ENCODE peak calls at places on chromosomes 3 and 15, in nine cellular contexts. One of them, this sample, is unnamed.

GRCh38 chr3:128226794-128227399 is 73.6 kb downstream of the EEFSEC start:
- DNase-seq in GM12878: no peak
- DNase-seq in transverse colon: no peak
- DNase-seq in sigmoid colon: no peak
- DNase-seq in stomach: no peak
- DNase-seq in endothelial cell of umbilical vein: peak
- DNase-seq in spleen: no peak
- DNase-seq in prostate gland: no peak
- DNase-seq in esophagus muscularis mucosa: no peak
- DNase-seq in this sample: no peak

GRCh38 chr15:37059051-37059450 is 41.3 kb downstream of the MEIS2 start:
- DNase-seq in GM12878: no peak
- DNase-seq in transverse colon: no peak
- DNase-seq in sigmoid colon: no peak
- DNase-seq in stomach: no peak
- DNase-seq in endothelial cell of umbilical vein: peak
- DNase-seq in spleen: no peak
- DNase-seq in prostate gland: no peak
- DNase-seq in esophagus muscularis mucosa: no peak
- DNase-seq in this sample: no peak

GRCh38 chr3:195148553-195148952 is 122.4 kb downstream of the XXYLT1 start:
- DNase-seq in GM12878: no peak
- DNase-seq in transverse colon: no peak
- DNase-seq in sigmoid colon: no peak
- DNase-seq in stomach: no peak
- DNase-seq in endothelial cell of umbilical vein: peak
- DNase-seq in spleen: no peak
- DNase-seq in prostate gland: no peak
- DNase-seq in esophagus muscularis mucosa: no peak
- DNase-seq in this sample: no peak

GRCh38 chr3:31382856-31383255 is 149.9 kb upstream of the STT3B start:
- DNase-seq in GM12878: no peak
- DNase-seq in transverse colon: no peak
- DNase-seq in sigmoid colon: no peak
- DNase-seq in stomach: no peak
- DNase-seq in endothelial cell of umbilical vein: no peak
- DNase-seq in spleen: no peak
- DNase-seq in prostate gland: no peak
- DNase-seq in esophagus muscularis mucosa: no peak
- DNase-seq in this sample: no peak

GRCh38 chr3:170614214-170614966 is 28.5 kb upstream of the SLC7A14 start:
- DNase-seq in GM12878: no peak
- DNase-seq in transverse colon: no peak
- DNase-seq in sigmoid colon: no peak
- DNase-seq in stomach: no peak
- DNase-seq in endothelial cell of umbilical vein: peak
- DNase-seq in spleen: no peak
- DNase-seq in prostate gland: no peak
- DNase-seq in esophagus muscularis mucosa: no peak
- DNase-seq in this sample: no peak

GRCh38 chr3:53056442-53056841 is 10.6 kb upstream of the SFMBT1 start:
- DNase-seq in GM12878: no peak
- DNase-seq in transverse colon: no peak
- DNase-seq in sigmoid colon: peak
- DNase-seq in stomach: peak
- DNase-seq in endothelial cell of umbilical vein: no peak
- DNase-seq in spleen: no peak
- DNase-seq in prostate gland: no peak
- DNase-seq in esophagus muscularis mucosa: no peak
- DNase-seq in this sample: no peak

GRCh38 chr15:88684345-88684744 is 45.5 kb downstream of the ISG20 start:
- DNase-seq in GM12878: no peak
- DNase-seq in transverse colon: no peak
- DNase-seq in sigmoid colon: no peak
- DNase-seq in stomach: no peak
- DNase-seq in endothelial cell of umbilical vein: no peak
- DNase-seq in spleen: no peak
- DNase-seq in prostate gland: no peak
- DNase-seq in esophagus muscularis mucosa: peak
- DNase-seq in this sample: no peak

GRCh38 chr3:181610973-181611265 is 100.8 kb upstream of the SOX2 start:
- DNase-seq in GM12878: no peak
- DNase-seq in transverse colon: no peak
- DNase-seq in sigmoid colon: no peak
- DNase-seq in stomach: no peak
- DNase-seq in endothelial cell of umbilical vein: peak
- DNase-seq in spleen: no peak
- DNase-seq in prostate gland: no peak
- DNase-seq in esophagus muscularis mucosa: no peak
- DNase-seq in this sample: no peak

GRCh38 chr3:86801921-86802320 is 189.0 kb downstream of the VGLL3 start:
- DNase-seq in GM12878: no peak
- DNase-seq in transverse colon: no peak
- DNase-seq in sigmoid colon: no peak
- DNase-seq in stomach: no peak
- DNase-seq in endothelial cell of umbilical vein: no peak
- DNase-seq in spleen: no peak
- DNase-seq in prostate gland: no peak
- DNase-seq in esophagus muscularis mucosa: no peak
- DNase-seq in this sample: no peak

GRCh38 chr3:133644768-133645167 is 17.0 kb downstream of the TOPBP1 start:
- DNase-seq in GM12878: no peak
- DNase-seq in transverse colon: no peak
- DNase-seq in sigmoid colon: no peak
- DNase-seq in stomach: no peak
- DNase-seq in endothelial cell of umbilical vein: peak
- DNase-seq in spleen: no peak
- DNase-seq in prostate gland: no peak
- DNase-seq in esophagus muscularis mucosa: no peak
- DNase-seq in this sample: no peak

GRCh38 chr3:43436507-43437140 is 150.3 kb downstream of the SNRK start:
- DNase-seq in GM12878: no peak
- DNase-seq in transverse colon: no peak
- DNase-seq in sigmoid colon: no peak
- DNase-seq in stomach: no peak
- DNase-seq in endothelial cell of umbilical vein: no peak
- DNase-seq in spleen: no peak
- DNase-seq in prostate gland: no peak
- DNase-seq in esophagus muscularis mucosa: no peak
- DNase-seq in this sample: no peak

GRCh38 chr3:197737319-197737649 is 580 bp upstream of the RUBCN start:
- DNase-seq in GM12878: no peak
- DNase-seq in transverse colon: no peak
- DNase-seq in sigmoid colon: no peak
- DNase-seq in stomach: no peak
- DNase-seq in endothelial cell of umbilical vein: no peak
- DNase-seq in spleen: no peak
- DNase-seq in prostate gland: peak
- DNase-seq in esophagus muscularis mucosa: no peak
- DNase-seq in this sample: no peak

GRCh38 chr3:121969631-121970030 is 52.4 kb downstream of the ILDR1 start:
- DNase-seq in GM12878: no peak
- DNase-seq in transverse colon: no peak
- DNase-seq in sigmoid colon: no peak
- DNase-seq in stomach: no peak
- DNase-seq in endothelial cell of umbilical vein: no peak
- DNase-seq in spleen: no peak
- DNase-seq in prostate gland: no peak
- DNase-seq in esophagus muscularis mucosa: no peak
- DNase-seq in this sample: no peak

GRCh38 chr15:85504739-85505676 is 124.6 kb downstream of the AKAP13 start:
- DNase-seq in GM12878: no peak
- DNase-seq in transverse colon: peak
- DNase-seq in sigmoid colon: no peak
- DNase-seq in stomach: peak
- DNase-seq in endothelial cell of umbilical vein: peak
- DNase-seq in spleen: no peak
- DNase-seq in prostate gland: peak
- DNase-seq in esophagus muscularis mucosa: no peak
- DNase-seq in this sample: no peak

GRCh38 chr15:74798388-74799254 is 14.0 kb upstream of the LMAN1L start:
- DNase-seq in GM12878: no peak
- DNase-seq in transverse colon: peak
- DNase-seq in sigmoid colon: peak
- DNase-seq in stomach: peak
- DNase-seq in endothelial cell of umbilical vein: no peak
- DNase-seq in spleen: peak
- DNase-seq in prostate gland: peak
- DNase-seq in esophagus muscularis mucosa: no peak
- DNase-seq in this sample: no peak

GRCh38 chr15:78264304-78265136 is at the start of gene DNAJA4:
- DNase-seq in GM12878: no peak
- DNase-seq in transverse colon: peak
- DNase-seq in sigmoid colon: peak
- DNase-seq in stomach: peak
- DNase-seq in endothelial cell of umbilical vein: peak
- DNase-seq in spleen: peak
- DNase-seq in prostate gland: peak
- DNase-seq in esophagus muscularis mucosa: no peak
- DNase-seq in this sample: no peak
- TF ChIP-seq POLR2A in GM12878: peak
- TF ChIP-seq POLR2A in transverse colon: no peak
- TF ChIP-seq POLR2A in sigmoid colon: no peak
- TF ChIP-seq POLR2A in stomach: no peak
- TF ChIP-seq POLR2A in endothelial cell of umbilical vein: peak
- TF ChIP-seq POLR2A in spleen: no peak
- TF ChIP-seq POLR2A in prostate gland: peak
- TF ChIP-seq POLR2A in esophagus muscularis mucosa: no peak
- TF ChIP-seq POLR2A in this sample: no peak

DNA sequence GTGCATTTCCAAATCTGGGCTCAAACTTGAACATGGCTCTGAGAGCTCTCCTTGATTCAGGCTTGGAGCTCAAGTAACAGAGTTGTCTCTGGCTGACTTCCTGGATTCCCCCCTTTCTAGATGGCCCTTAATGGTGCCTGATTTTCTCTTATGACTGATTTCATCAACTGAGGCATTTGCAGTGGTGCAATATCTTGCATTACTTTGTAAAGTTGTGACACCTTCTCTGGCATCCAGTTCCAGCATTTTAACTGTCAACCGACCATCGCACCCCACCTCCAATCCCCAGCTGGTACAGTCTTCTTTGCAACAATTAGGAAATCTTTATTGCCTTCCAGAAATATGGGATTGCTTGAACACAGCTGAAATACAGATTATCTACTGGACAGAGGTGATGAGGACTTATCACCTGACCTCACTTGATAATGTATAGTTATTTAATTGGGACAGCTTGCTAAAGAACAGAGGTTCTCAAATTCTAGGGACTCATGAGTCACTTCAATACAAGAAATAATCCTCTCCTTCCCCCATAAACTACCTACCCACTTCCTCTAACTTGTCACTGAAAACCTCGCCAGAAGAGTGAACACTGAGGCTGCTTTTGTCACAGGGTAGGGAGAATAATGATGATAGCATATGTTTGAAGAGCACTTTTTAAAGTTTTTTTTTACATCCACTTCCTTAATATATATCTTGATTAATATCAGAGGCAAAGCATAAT is 41.8 kb downstream of the FILIP1L start:
- DNase-seq in GM12878: no peak
- DNase-seq in transverse colon: no peak
- DNase-seq in sigmoid colon: no peak
- DNase-seq in stomach: no peak
- DNase-seq in endothelial cell of umbilical vein: no peak
- DNase-seq in spleen: no peak
- DNase-seq in prostate gland: no peak
- DNase-seq in esophagus muscularis mucosa: no peak
- DNase-seq in this sample: no peak
- TF ChIP-seq POLR2AphosphoS5 in GM12878: no peak
- TF ChIP-seq POLR2AphosphoS5 in transverse colon: no peak
- TF ChIP-seq POLR2AphosphoS5 in sigmoid colon: no peak
- TF ChIP-seq POLR2AphosphoS5 in stomach: no peak
- TF ChIP-seq POLR2AphosphoS5 in endothelial cell of umbilical vein: no peak
- TF ChIP-seq POLR2AphosphoS5 in spleen: no peak
- TF ChIP-seq POLR2AphosphoS5 in prostate gland: no peak
- TF ChIP-seq POLR2AphosphoS5 in esophagus muscularis mucosa: no peak
- TF ChIP-seq POLR2AphosphoS5 in this sample: no peak

DNA sequence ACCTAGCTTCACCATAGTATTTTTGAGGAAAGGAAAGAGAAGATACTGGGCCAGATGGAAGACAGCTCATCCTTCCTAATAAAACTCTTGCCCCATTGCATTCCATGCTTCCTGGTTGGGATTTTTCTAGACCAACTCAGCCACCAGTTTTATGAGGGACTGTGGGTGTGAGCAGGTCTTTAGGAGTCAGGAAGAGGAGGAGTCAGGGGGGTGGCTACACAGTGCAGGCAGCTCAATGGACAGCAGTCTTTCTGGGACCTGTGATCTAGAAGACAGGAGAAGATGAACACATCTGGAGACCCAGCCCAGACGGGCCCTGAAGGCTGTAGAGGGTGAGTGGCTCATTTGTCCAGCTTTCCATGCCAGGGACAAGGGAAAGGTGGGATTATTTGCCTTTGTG is at the start of gene NOX5:
- DNase-seq in GM12878: no peak
- DNase-seq in transverse colon: no peak
- DNase-seq in sigmoid colon: no peak
- DNase-seq in stomach: no peak
- DNase-seq in endothelial cell of umbilical vein: no peak
- DNase-seq in spleen: no peak
- DNase-seq in prostate gland: no peak
- DNase-seq in esophagus muscularis mucosa: peak
- DNase-seq in this sample: no peak
- H3K4me3 ChIP-seq in GM12878: no peak
- H3K4me3 ChIP-seq in transverse colon: no peak
- H3K4me3 ChIP-seq in sigmoid colon: no peak
- H3K4me3 ChIP-seq in stomach: no peak
- H3K4me3 ChIP-seq in endothelial cell of umbilical vein: no peak
- H3K4me3 ChIP-seq in spleen: peak
- H3K4me3 ChIP-seq in prostate gland: no peak
- H3K4me3 ChIP-seq in esophagus muscularis mucosa: no peak
- H3K4me3 ChIP-seq in this sample: no peak

DNA sequence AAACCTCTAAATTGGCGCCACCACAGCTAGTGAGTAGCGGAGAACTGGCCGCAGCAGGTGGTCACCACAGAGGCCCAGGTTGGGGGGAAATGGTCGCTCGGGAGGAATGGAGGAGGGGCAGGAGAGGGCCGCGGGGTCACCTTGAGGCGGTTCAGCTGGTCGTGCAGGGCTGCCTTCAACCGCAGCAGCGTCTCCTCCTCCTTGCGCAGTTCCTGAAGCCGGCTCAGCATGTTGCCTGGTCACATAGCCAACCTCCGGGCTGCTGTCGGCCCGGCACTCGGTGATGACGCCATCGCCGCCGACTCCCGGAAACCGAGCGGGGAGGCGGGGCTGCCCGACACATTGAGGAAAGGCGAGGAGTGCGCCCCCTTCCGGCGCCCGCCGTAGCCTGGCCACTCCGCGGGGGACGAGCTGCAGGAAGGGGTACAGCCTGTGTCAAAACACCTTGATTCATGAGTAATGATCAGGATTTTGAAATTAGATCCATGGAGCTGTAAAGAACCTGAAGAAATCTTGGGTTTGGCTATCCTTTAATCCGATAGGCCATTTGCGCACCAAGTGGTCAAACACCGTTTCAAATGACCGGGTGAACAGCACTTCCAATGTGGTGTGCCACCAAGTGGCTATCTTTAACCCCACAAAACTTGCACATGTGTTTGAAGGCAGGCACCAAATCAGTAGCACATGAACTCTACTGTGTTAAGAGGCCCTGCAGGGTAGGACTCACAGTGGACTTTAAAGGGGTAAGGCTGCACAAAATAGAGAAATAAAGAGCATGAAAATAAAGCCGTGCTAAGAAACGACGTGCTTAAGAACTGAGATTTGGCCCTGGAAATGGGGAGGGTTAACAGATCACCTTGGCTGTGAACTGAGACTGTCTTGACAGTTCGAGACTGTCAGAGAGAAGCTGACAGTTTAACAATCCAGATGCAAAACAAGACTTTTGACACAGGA is at the start of gene SNAPC5:
- DNase-seq in GM12878: peak
- DNase-seq in transverse colon: peak
- DNase-seq in sigmoid colon: peak
- DNase-seq in stomach: peak
- DNase-seq in endothelial cell of umbilical vein: peak
- DNase-seq in spleen: peak
- DNase-seq in prostate gland: peak
- DNase-seq in esophagus muscularis mucosa: peak
- DNase-seq in this sample: peak
- TF ChIP-seq POLR2A in GM12878: peak
- TF ChIP-seq POLR2A in transverse colon: peak
- TF ChIP-seq POLR2A in sigmoid colon: peak
- TF ChIP-seq POLR2A in stomach: no peak
- TF ChIP-seq POLR2A in endothelial cell of umbilical vein: peak
- TF ChIP-seq POLR2A in spleen: no peak
- TF ChIP-seq POLR2A in prostate gland: peak
- TF ChIP-seq POLR2A in esophagus muscularis mucosa: peak
- TF ChIP-seq POLR2A in this sample: no peak